ENCODE peak calls at places on chromosomes 3 and 15, in four cellular contexts. T is H9, H is IMR-90, B is neuronal stem cell. C is an unnamed sample.

GRCh38 chr15:90463381-90463780 is 66.3 kb upstream of the CRTC3 start:
- DNase-seq in T (no peak), H (peak; percentile 76), B (no peak), C (no peak)

GRCh38 chr15:89377842-89378698 is 43.4 kb upstream of the POLG start:
- DNase-seq in T (peak; percentile 55), H (no peak), B (no peak), C (no peak)

GRCh38 chr3:72036899-72037298 is 252.0 kb upstream of the PROK2 start:
- DNase-seq in T (no peak), H (peak; percentile 3), B (no peak), C (no peak)

GRCh38 chr3:194268659-194269487 is 82.3 kb downstream of the CPN2 start:
- DNase-seq in T (peak; percentile 14), H (no peak), B (no peak), C (no peak)

GRCh38 chr3:27880969-27881892 is 159.1 kb upstream of the EOMES start:
- DNase-seq in T (no peak), H (no peak), B (no peak), C (no peak)

GRCh38 chr3:119675188-119675874 is 1.9 kb downstream of the COX17 start:
- DNase-seq in T (no peak), H (no peak), B (no peak), C (no peak)

GRCh38 chr3:12992629-12993021 is 80.6 kb downstream of the IQSEC1 start:
- DNase-seq in T (no peak), H (no peak), B (no peak), C (no peak)

GRCh38 chr3:194688207-194688711 is 2.6 kb downstream of the FAM43A start:
- DNase-seq in T (peak; percentile 64), H (peak; percentile 23), B (peak; percentile 11), C (no peak)

GRCh38 chr15:40336129-40337122 is 4.3 kb downstream of the CCDC9B start:
- DNase-seq in T (peak; percentile 70), H (no peak), B (no peak), C (peak; percentile 81)

GRCh38 chr3:163939926-163940325 is 1138.4 kb downstream of the SI start:
- DNase-seq in T (peak; percentile 56), H (no peak), B (no peak), C (no peak)

GRCh38 chr3:17478673-17479072 is 263.8 kb downstream of the TBC1D5 start:
- DNase-seq in T (no peak), H (peak; percentile 97), B (no peak), C (no peak)

GRCh38 chr3:151614-152189 is 44.9 kb upstream of the CHL1 start:
- DNase-seq in T (no peak), H (no peak), B (no peak), C (no peak)

GRCh38 chr3:15307580-15307979 is 24.8 kb downstream of the SH3BP5 start:
- DNase-seq in T (no peak), H (no peak), B (no peak), C (no peak)
- H3K14ac ChIP-seq in T (no peak overlapping the region), H (no peak overlapping the region), B (no peak overlapping the region), C (no peak overlapping the region)

DNA sequence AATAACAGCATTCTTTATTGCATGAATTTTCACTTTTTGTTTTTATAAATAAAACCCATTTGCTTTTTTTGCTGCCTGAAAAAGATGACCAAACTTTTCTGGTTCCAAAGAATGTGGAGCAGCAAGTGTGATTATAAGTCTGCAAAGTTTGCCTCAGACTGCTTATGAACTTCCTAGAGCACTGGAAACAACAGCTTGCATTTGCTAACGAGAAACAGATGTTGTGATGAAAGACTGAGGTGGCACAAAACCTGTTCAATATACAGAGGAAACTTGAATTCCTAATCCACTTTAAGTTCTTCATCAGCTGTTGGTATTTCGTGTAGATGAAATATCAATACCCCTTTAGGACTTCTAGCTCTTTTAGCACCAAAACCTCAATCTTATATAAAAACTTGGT is 9.3 kb downstream of the ZPLD1 start:
- DNase-seq in T (no peak), H (peak; percentile 56), B (no peak), C (no peak)
- H3K14ac ChIP-seq in T (no peak overlapping the region), H (no peak overlapping the region), B (no peak overlapping the region), C (no peak overlapping the region)

DNA sequence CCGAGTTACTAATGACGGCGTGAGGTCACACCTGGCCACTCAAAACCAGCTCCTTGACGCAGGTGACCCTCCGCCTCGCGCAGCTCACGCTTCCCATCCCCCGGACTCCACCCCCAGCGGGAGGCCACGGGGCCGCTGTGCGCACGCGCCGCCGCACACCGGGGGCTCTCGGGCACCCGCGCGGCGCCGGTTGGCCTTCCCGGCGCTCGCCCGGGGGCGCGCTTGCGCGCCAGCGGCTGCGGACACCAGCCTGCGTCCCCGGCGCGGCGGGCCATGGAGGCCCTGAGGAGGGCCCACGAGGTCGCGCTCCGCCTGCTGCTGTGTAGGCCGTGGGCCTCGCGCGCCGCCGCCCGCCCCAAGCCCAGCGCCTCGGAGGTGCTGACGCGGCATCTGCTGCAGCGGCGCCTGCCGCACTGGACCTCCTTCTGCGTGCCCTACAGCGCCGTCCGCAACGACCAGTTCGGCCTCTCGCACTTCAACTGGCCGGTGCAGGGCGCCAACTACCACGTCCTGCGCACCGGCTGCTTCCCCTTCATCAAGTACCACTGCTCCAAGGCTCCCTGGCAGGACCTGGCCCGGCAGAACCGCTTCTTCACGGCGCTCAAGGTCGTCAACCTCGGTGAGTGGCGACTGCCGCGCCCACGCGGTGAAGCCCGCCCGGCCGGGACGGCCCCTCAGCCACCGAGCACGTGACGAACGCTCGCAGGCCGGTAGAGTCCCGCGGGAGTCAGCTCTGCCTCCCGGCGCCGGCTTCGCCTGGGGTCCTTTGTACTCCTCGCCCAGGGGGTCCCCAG is at the start of gene C15orf61:
- DNase-seq in T (peak; percentile 80), H (peak; percentile 75), B (peak; percentile 75), C (no peak)
- H3K14ac ChIP-seq in T (peak within 1 kb of the TSS; percentile 94), H (peak within 1 kb of the TSS; percentile 96), B (peak within 1 kb of the TSS; percentile 77), C (no peak within 1 kb of the TSS)

GRCh38 chr3:129613205-129613740 is 6.8 kb upstream of the PLXND1 start:
- DNase-seq in T (no peak), H (no peak), B (no peak), C (no peak)
- H3K14ac ChIP-seq in T (no peak overlapping the region), H (no peak overlapping the region), B (no peak overlapping the region), C (no peak overlapping the region)

GRCh38 chr3:114060906-114061655 is 4.5 kb downstream of the QTRT2 start:
- DNase-seq in T (no peak), H (no peak), B (no peak), C (no peak)

GRCh38 chr3:114057011-114057347 is 442 bp downstream of the QTRT2 start:
- DNase-seq in T (no peak), H (no peak), B (no peak), C (no peak)

GRCh38 chr3:114052216-114052615 is 4.1 kb downstream of the CCDC191 start:
- DNase-seq in T (no peak), H (peak; percentile 11), B (no peak), C (no peak)

GRCh38 chr3:114058646-114059045 is 2.1 kb downstream of the QTRT2 start:
- DNase-seq in T (no peak), H (peak; percentile 14), B (no peak), C (no peak)

DNA sequence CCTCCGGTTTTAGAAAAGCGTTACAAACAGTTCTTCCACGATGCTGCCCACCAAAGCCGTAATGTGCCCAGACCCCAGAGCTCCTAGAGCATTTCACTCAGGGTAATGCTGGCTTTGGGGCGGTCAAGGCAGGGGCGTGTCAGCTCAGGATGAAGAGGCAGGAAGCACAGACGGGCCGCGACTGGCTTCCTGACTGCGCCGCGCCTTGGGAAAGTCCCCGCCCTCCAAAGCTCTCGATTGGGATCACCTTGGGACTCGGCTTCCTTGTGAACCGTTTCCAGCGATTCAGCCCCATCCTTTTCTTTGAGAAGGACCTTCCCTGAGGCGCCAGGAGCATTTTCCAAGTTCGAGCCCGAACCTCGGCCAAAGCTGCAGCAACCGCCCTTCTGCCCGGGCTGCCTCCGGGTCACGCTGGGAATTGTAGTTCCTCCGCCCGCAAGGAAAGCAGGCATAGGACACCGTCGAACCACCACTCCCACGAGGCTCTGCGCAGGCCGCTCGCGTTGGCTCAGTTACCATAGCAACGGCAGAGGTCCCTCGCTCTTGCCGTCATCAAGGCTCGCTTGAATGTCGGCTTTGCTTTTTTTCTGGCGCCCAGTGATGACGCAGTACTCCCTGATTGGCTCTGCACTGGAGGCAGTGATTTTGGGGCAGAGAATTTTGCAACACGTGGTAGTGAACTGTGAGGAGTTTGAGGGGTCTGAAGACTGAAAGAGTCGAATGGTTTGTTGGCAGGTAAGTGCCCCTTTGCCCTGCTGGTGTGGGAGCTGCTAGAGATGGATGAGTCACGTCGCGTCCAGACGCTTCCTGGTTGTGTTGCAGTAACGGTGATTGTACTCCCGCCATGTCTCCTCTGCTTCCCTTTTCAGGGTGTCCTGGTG is at the start of the genes CCDC191 and QTRT2:
- DNase-seq in T (peak; percentile 100), H (peak; percentile 99), B (peak; percentile 99), C (peak; percentile 98)
- H3K14ac ChIP-seq in T (peak within 1 kb of the TSS; percentile 77), H (peak within 1 kb of the TSS; percentile 95), B (no peak within 1 kb of the TSS), C (no peak within 1 kb of the TSS)

GRCh38 chr3:124722589-124722988 is 7.7 kb upstream of the UMPS start:
- DNase-seq in T (no peak), H (no peak), B (no peak), C (no peak)
- H3K14ac ChIP-seq in T (no peak overlapping the region), H (no peak overlapping the region), B (no peak overlapping the region), C (no peak overlapping the region)

DNA sequence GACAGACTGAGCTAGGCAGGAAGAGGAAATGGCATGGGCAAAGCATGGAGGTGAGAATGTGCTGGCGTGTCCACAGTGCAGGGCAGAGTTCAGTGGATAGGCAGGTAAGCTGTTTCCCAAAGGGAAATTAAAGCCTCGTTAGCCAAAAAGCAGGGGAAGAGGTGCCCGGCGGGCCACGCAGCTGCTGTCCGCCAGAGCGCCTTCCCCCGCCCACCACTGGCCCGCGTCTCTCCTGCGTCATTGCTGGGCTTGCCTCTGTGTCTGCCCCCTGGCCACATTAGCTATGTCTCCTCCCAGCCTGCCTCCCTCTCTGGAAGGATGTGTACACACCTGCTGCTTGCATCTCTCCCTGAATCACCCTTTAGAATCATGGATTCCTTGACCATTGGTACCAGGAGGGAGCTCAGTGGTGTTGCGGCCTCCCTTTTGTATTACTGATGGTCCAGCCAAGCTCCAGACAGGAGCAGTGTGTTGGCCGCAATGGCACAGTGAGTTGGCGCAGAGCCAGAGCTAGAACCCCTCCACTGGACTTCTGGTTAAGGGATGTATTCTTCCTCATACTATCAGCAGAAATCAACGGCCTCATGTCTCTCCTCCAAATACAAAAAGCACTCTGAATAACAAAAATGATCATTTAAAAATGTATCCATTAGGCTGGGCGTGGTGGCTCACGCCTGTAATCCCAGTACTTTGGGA is 26.6 kb downstream of the SLC28A1 start:
- DNase-seq in T (no peak), H (no peak), B (no peak), C (no peak)
- H3K14ac ChIP-seq in T (no peak overlapping the region), H (peak overlapping the region; percentile 82), B (no peak overlapping the region), C (no peak overlapping the region)

C was measured in H1.